ENCODE peak calls at places on chromosome 2, in six cellular contexts. L, Z, A, J, H and W are unnamed samples.

GRCh38 chr2:213834331-213834730 is 550.1 kb downstream of the SPAG16 start:
- DNase-seq in Z (no peak), H (no peak), J (no peak), L (no peak), A (peak; percentile 3), W (no peak)

GRCh38 chr2:82954868-82955267 is 1504.2 kb downstream of the SUCLG1 start:
- DNase-seq in A (no peak), J (no peak), Z (no peak), L (no peak), H (no peak), W (no peak)

GRCh38 chr2:98347298-98348065 is 1.2 kb downstream of the CNGA3 start:
- DNase-seq in L (no peak), J (no peak), Z (peak; percentile 71), H (no peak), A (no peak), W (no peak)

GRCh38 chr2:152189622-152190495 is 14.3 kb upstream of the STAM2 start:
- DNase-seq in L (no peak), A (peak; percentile 52), H (no peak), Z (peak; percentile 50), J (peak; percentile 36), W (no peak)

GRCh38 chr2:224997802-224998201 is 44.5 kb downstream of the DOCK10 start:
- DNase-seq in L (no peak), A (no peak), J (no peak), Z (no peak), H (no peak), W (no peak)

GRCh38 chr2:188853307-188853706 is 120.9 kb upstream of the COL3A1 start:
- DNase-seq in L (no peak), H (no peak), J (no peak), Z (peak; percentile 41), A (no peak), W (no peak)

GRCh38 chr2:150097891-150098595 is 389.4 kb downstream of the RND3 start:
- DNase-seq in J (no peak), H (no peak), L (no peak), A (no peak), Z (no peak), W (no peak)

GRCh38 chr2:627340-627709 is 49.9 kb downstream of the TMEM18 start:
- DNase-seq in J (no peak), Z (no peak), L (no peak), H (no peak), A (no peak), W (peak; percentile 3)

GRCh38 chr2:186603208-186603765 is 13.4 kb downstream of the ITGAV start:
- DNase-seq in A (no peak), L (no peak), H (no peak), J (no peak), Z (no peak), W (no peak)

DNA sequence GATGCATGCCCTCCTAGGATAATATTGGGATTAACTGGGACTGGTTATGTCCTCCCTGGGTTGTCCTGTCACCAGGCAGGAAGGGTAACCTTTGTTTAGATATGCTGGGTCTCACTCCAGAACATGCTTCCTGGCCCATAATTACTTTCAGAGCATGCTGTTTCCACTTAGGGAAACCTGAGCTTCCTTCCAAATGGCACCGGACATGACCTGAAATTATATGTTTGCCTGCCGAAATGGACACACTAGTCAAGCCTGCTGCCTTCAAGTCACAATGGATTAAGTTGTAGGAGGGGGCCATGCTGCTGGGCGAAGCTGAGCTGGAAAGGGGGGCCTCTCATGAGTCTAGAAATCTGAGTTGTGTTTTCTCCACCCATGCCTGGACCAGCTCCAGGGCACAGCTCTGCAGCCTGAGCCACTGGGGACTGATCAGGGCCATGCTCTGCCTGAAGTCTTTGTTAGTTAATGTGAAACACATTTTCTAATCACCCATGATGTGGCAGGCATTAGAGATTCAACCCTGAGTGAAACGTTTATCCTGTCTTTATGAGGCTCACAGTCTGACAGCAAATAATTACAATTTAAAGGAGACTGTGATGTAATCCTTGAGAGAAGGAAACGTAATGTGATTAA is 273.3 kb downstream of the TNS1 start:
- DNase-seq in J (no peak), L (no peak), A (no peak), H (no peak), Z (peak; percentile 68), W (peak; percentile 40)
- TF ChIP-seq EP300 in J (no peak), L (no peak), A (no peak), H (no peak), Z (no peak), W (no peak)

GRCh38 chr2:6212516-6212915 is 520.3 kb downstream of the SOX11 start:
- DNase-seq in L (no peak), J (no peak), A (no peak), H (no peak), Z (no peak), W (no peak)

GRCh38 chr2:6214471-6214870 is 522.3 kb downstream of the SOX11 start:
- DNase-seq in H (no peak), Z (no peak), A (no peak), J (no peak), L (no peak), W (no peak)

GRCh38 chr2:6216234-6216633 is 524.0 kb downstream of the SOX11 start:
- DNase-seq in A (no peak), H (no peak), L (no peak), Z (no peak), J (no peak), W (no peak)

GRCh38 chr2:6213056-6213780 is 521.0 kb downstream of the SOX11 start:
- DNase-seq in A (no peak), Z (no peak), J (no peak), H (no peak), L (no peak), W (no peak)

DNA sequence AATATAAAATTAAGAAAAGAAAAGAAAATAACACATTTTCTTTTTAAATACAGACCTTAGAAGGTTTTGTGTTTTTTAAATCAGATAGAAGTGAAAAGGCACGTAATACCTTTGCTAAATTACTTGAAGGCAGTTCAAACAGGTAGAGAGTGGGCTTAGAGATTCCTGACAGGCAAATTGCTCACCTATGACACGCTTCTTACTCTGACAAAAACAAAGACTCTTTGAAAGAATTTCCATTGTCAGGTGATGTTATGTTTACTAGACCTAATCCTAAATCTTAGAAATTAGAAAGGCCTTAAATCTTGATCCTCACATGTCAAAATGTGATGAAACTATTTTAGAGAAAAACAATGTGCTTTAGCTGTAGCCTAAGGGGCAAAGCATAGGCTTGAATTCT is 522.9 kb downstream of the SOX11 start:
- DNase-seq in A (no peak), Z (no peak), L (no peak), J (no peak), H (no peak), W (no peak)
- TF ChIP-seq EP300 in A (no peak), Z (no peak), L (no peak), J (no peak), H (no peak), W (no peak)

GRCh38 chr2:8125741-8126691 is 555.8 kb upstream of the ID2 start:
- DNase-seq in A (no peak), J (no peak), L (no peak), H (no peak), Z (no peak), W (no peak)
- TF ChIP-seq EP300 in A (no peak), J (peak; percentile 67), L (no peak), H (no peak), Z (no peak), W (peak; percentile 56)

GRCh38 chr2:48423376-48423775 is 106.6 kb upstream of the STON1 start:
- DNase-seq in A (no peak), J (no peak), Z (no peak), H (no peak), L (no peak), W (no peak)

GRCh38 chr2:48424356-48424755 is 105.6 kb upstream of the STON1 start:
- DNase-seq in H (no peak), A (no peak), J (no peak), Z (no peak), L (no peak), W (no peak)

GRCh38 chr2:48417843-48418838 is 111.8 kb upstream of the STON1 start:
- DNase-seq in J (no peak), H (no peak), Z (no peak), A (no peak), L (no peak), W (no peak)

GRCh38 chr2:48419884-48420511 is 110.0 kb upstream of the STON1 start:
- DNase-seq in Z (no peak), J (no peak), L (no peak), H (no peak), A (no peak), W (no peak)

DNA sequence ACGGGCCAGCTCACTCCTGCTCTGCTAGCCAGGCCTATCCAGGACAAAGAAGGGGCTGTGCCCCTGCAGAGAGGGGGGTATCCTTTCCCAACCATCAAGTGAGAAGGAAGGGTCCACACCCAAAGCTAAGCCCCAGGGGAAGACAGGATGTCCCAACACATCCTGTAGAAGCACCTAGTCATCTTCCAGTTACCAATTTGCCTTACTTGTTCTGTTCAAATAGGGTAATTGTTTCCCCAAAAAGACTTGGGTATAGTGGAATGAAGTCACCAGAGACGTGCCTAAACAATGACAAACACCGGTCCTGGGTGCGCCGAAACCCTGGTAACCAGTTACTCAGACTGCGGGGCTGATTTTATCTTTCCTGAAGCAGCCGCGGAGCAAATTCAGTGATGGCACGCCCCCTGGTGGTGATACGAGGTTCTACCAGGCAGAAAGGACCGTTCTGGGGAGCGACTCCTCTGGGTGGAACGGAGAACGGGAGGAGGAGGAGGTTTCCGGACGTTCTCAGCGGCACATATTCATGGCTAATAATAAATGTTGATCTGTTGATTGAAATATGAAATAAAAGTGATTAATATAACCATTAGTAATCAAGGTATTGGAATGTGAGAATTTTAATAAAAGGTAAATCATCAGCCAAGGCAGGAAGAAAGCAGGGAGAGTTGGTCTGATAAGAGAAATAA is 109.3 kb upstream of the STON1 start:
- DNase-seq in A (peak; percentile 80), J (peak; percentile 71), Z (peak; percentile 92), L (peak; percentile 90), H (peak; percentile 91), W (peak; percentile 78)
- TF ChIP-seq EP300 in A (no peak), J (no peak), Z (no peak), L (no peak), H (no peak), W (no peak)

GRCh38 chr2:99640568-99641215 is 150.9 kb upstream of the REV1 start:
- DNase-seq in H (no peak), Z (no peak), A (no peak), L (no peak), J (no peak), W (no peak)
- TF ChIP-seq EP300 in H (no peak), Z (no peak), A (no peak), L (no peak), J (no peak), W (no peak)

GRCh38 chr2:203812294-203813221 is 55.0 kb upstream of the CTLA4 start:
- DNase-seq in A (no peak), Z (no peak), J (no peak), H (no peak), L (no peak), W (no peak)
- TF ChIP-seq EP300 in A (no peak), Z (no peak), J (no peak), H (no peak), L (no peak), W (no peak)

DNA sequence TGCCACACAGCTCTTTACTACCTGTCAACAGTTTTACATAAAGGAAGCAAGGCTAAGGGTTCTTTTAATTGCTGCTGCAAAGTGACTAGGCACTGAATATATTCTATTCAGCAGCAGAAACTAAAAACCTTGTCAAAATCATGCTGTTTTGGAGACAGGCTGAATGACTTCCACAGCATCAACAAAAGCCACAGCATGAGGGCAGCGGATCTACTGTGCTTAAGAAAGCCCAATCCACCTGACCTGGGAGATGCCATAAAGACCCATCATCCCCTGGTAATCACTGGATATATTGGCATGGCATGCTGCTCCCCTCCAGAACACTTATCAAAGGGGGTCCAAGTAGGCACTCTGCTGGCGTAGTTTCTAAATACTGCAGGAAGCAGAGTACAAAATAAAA is 715.1 kb upstream of the SLC8A1 start:
- DNase-seq in A (no peak), Z (no peak), H (no peak), L (no peak), J (no peak), W (no peak)
- TF ChIP-seq EP300 in A (no peak), Z (no peak), H (no peak), L (no peak), J (no peak), W (no peak)